ENCODE peak calls at places on chromosome 12, in ten cellular contexts. F, G, S, J, E, T, M, L, Y and H are unnamed samples.

GRCh38 chr12:85280984-85281946 is 1.2 kb downstream of the ALX1 start:
- DNase-seq in F (no peak), G (no peak), S (no peak), J (no peak), E (no peak), T (no peak), M (no peak), L (no peak), Y (no peak), H (no peak)

GRCh38 chr12:101925935-101926334 is 48.6 kb downstream of the DRAM1 start:
- DNase-seq in F (no peak), G (no peak), S (no peak), J (no peak), E (no peak), T (no peak), M (no peak), L (no peak), Y (no peak), H (no peak)

GRCh38 chr12:50984899-50985298 is 32.6 kb downstream of the HIGD1C start:
- DNase-seq in F (no peak), G (no peak), S (no peak), J (no peak), E (no peak), T (no peak), M (no peak), L (no peak), Y (no peak), H (no peak)

GRCh38 chr12:102955926-102956737 is 1.3 kb upstream of the ASCL1 start:
- DNase-seq in F (peak; percentile 73), G (no peak), S (no peak), J (no peak), E (peak; percentile 76), T (no peak), M (no peak), L (no peak), Y (no peak), H (no peak)

GRCh38 chr12:2353281-2353680 is 300.5 kb downstream of the CACNA1C start:
- DNase-seq in F (no peak), G (no peak), S (no peak), J (no peak), E (no peak), T (no peak), M (no peak), L (no peak), Y (no peak), H (no peak)

GRCh38 chr12:60191676-60192359 is 596.0 kb downstream of the SLC16A7 start:
- DNase-seq in F (no peak), G (no peak), S (no peak), J (no peak), E (no peak), T (no peak), M (no peak), L (no peak), Y (no peak), H (no peak)

GRCh38 chr12:88947486-88948043 is 367.3 kb upstream of the KITLG start:
- DNase-seq in F (no peak), G (no peak), S (no peak), J (no peak), E (no peak), T (no peak), M (no peak), L (no peak), Y (no peak), H (no peak)

GRCh38 chr12:76680940-76681339 is 83.0 kb upstream of the ZDHHC17 start:
- DNase-seq in F (no peak), G (no peak), S (no peak), J (no peak), E (no peak), T (no peak), M (no peak), L (no peak), Y (no peak), H (no peak)

GRCh38 chr12:41073633-41074576 is 114.2 kb upstream of the PDZRN4 start:
- DNase-seq in F (no peak), G (no peak), S (no peak), J (no peak), E (no peak), T (no peak), M (no peak), L (peak; percentile 30), Y (no peak), H (no peak)

GRCh38 chr12:113306382-113306781 is 28.5 kb downstream of the SLC8B1 start:
- DNase-seq in F (no peak), G (no peak), S (no peak), J (peak; percentile 21), E (no peak), T (no peak), M (no peak), L (no peak), Y (no peak), H (no peak)

GRCh38 chr12:57753938-57754337 is 965 bp upstream of the MARCHF9 start:
- DNase-seq in F (no peak), G (no peak), S (no peak), J (no peak), E (no peak), T (no peak), M (no peak), L (no peak), Y (no peak), H (no peak)
- H3K4me1 ChIP-seq in F (peaks cover 12% of the 10 kb centered on the region), G (peaks cover 52% of the 10 kb centered on the region), S (no peaks in the 10 kb centered on the region), J (peaks cover 27% of the 10 kb centered on the region), E (peaks cover 31% of the 10 kb centered on the region), T (peaks cover 6% of the 10 kb centered on the region), M (peaks cover 18% of the 10 kb centered on the region), L (peaks cover 33% of the 10 kb centered on the region), Y (peaks cover 20% of the 10 kb centered on the region), H (peaks cover 5% of the 10 kb centered on the region)

DNA sequence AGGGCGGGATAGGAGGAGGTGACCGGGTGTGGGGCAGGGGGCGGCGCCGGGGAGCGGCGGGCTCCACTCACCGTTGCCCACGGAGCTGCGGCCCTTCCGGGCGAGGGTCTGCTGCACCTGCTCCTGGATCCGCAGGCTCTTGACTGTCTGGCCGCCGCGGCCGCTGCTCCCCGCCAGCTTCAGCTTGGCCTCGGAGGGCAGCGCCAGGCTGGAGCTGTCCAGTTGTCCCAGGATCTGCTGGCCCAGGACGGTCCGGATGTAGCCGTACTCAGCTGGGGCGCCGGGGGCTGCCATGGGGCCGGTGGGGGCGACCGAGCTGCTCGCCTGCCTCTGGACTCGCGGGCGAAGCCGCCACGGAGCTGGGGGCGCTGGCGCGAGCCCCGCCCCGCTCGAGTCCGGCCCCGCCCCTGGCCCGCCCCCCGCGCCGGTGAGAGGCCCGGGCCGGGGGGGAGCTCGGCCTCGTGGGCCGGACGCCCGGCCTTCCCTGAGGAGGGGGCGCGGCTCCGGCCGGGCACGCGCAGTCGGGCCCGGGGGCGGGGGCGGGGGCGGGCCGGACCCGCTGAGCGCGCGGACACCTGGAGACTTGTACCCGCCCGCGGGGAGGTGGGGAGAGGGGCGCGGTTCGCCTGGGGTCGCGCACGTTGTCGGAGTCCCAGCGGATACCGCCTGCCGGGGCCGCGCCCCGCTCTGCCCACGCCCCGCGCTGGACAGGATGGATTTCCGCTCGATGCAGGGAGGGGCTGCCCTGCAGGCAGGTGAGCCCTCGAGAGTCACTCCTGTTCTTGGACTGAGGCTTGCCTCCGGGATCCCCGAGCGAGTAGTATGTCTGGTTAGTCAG is at the start of gene PKP2:
- DNase-seq in F (peak; percentile 91), G (no peak), S (peak; percentile 92), J (peak; percentile 100), E (peak; percentile 90), T (peak; percentile 94), M (peak; percentile 77), L (peak; percentile 49), Y (peak; percentile 62), H (peak; percentile 71)
- H3K4me1 ChIP-seq in F (peaks cover 22% of the 10 kb centered on the region), G (peaks cover 4% of the 10 kb centered on the region), S (no peaks in the 10 kb centered on the region), J (peaks cover 66% of the 10 kb centered on the region), E (peaks cover 24% of the 10 kb centered on the region), T (peaks cover 4% of the 10 kb centered on the region), M (no peaks in the 10 kb centered on the region), L (no peaks in the 10 kb centered on the region), Y (peaks cover 39% of the 10 kb centered on the region), H (no peaks in the 10 kb centered on the region)

DNA sequence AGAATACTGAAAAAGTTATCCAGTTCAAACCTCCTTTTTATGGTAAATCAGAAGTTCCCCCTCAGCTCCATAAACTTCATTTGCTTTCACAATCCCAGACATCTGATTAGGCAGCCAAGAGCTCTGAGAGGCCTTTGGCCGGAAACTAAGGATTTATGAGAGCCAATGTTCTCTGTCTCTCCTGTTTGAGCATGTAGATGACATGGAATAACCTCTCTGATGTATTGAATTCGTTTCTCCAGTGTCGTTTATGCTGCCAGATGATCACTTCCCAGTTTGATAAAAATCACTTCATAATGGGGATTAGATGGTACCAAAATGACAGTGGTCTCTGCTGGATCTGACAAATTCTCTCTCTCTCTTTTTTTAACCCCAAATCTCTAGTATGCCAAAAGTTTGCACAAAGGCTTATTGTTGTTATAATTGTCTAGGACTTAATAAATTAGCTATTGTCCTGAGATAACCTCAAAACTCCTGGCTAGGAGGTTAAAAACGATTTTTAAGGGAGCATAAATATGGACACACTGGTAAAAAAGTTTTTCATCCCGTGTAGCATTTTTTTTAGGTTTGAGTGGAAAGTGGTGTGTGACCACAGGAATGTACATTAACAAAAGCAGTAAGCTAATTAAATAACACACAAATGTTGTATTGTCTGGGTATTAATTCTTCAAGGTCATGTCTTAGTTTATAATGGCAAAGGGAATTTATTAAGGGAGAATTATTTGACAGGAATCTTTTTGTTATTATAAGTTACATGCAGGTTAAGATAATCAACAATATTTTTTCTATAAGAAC is 82.6 kb upstream of the USP44 start:
- DNase-seq in F (no peak), G (no peak), S (no peak), J (no peak), E (no peak), T (no peak), M (no peak), L (peak; percentile 78), Y (no peak), H (no peak)
- H3K4me1 ChIP-seq in F (no peaks in the 10 kb centered on the region), G (no peaks in the 10 kb centered on the region), S (no peaks in the 10 kb centered on the region), J (peaks cover 41% of the 10 kb centered on the region), E (peaks cover 8% of the 10 kb centered on the region), T (peaks cover 44% of the 10 kb centered on the region), M (peaks cover 9% of the 10 kb centered on the region), L (peaks cover 17% of the 10 kb centered on the region), Y (peaks cover 8% of the 10 kb centered on the region), H (peaks cover 4% of the 10 kb centered on the region)

GRCh38 chr12:104701756-104702155 is 245.0 kb downstream of the CHST11 start:
- DNase-seq in F (peak; percentile 56), G (no peak), S (no peak), J (no peak), E (no peak), T (no peak), M (no peak), L (no peak), Y (no peak), H (no peak)
- H3K4me1 ChIP-seq in F (peaks cover 7% of the 10 kb centered on the region), G (no peaks in the 10 kb centered on the region), S (no peaks in the 10 kb centered on the region), J (no peaks in the 10 kb centered on the region), E (no peaks in the 10 kb centered on the region), T (no peaks in the 10 kb centered on the region), M (no peaks in the 10 kb centered on the region), L (no peaks in the 10 kb centered on the region), Y (no peaks in the 10 kb centered on the region), H (no peaks in the 10 kb centered on the region)

DNA sequence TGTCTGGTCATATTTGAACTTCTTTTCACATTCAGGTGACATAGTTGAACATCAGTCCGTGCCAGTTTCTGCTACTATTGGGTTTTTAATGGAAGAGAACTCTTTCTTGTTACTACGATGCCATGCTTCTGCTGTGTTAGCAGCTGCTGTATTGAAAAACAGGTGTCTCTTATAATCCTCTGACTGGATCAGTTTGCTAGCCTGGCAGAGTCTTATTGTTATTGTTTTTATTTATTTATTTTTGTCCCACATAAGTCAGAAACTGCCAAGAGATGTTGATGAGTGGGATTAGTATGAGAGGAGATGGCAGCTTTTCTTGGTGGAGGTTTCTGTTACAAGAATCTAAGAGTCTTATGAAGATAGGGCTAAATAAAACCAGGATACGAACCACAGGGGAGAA is 14.6 kb downstream of the ETV6 start:
- DNase-seq in F (no peak), G (no peak), S (no peak), J (no peak), E (no peak), T (no peak), M (no peak), L (no peak), Y (no peak), H (no peak)
- H3K4me1 ChIP-seq in F (peaks cover 40% of the 10 kb centered on the region), G (peaks cover 7% of the 10 kb centered on the region), S (no peaks in the 10 kb centered on the region), J (peaks cover 16% of the 10 kb centered on the region), E (peaks cover 15% of the 10 kb centered on the region), T (peaks cover 8% of the 10 kb centered on the region), M (peaks cover 24% of the 10 kb centered on the region), L (peaks cover 14% of the 10 kb centered on the region), Y (peaks cover 12% of the 10 kb centered on the region), H (peaks cover 41% of the 10 kb centered on the region)